ENCODE peak calls at places on chromosomes 12 and 14, in six cellular contexts. Q is GM18507, A is HTR-8/SVneo, M is left ventricle myocardium inferior, S is EL, W is GM23248. D is an unnamed sample.

GRCh38 chr12:31019561-31020308 is 53.9 kb upstream of the DDX11 start:
- DNase-seq in Q (no peak), A (no peak), M (no peak), S (no peak), W (no peak), D (peak)

GRCh38 chr12:3458041-3458440 is 33.0 kb upstream of the PRMT8 start:
- DNase-seq in Q (no peak), A (no peak), M (no peak), S (peak), W (no peak), D (no peak)

GRCh38 chr12:112183141-112183581 is 57.8 kb downstream of the TRAFD1 start:
- DNase-seq in Q (peak), A (no peak), M (no peak), S (no peak), W (peak), D (no peak)

GRCh38 chr14:30754778-30755177 is 119.6 kb upstream of the COCH start:
- DNase-seq in Q (no peak), A (no peak), M (no peak), S (no peak), W (no peak), D (no peak)

GRCh38 chr12:6614513-6615177 is 7.5 kb upstream of the CHD4 start:
- DNase-seq in Q (no peak), A (no peak), M (no peak), S (peak), W (peak), D (no peak)

GRCh38 chr12:111093428-111094142 is 173.2 kb upstream of the MYL2 start:
- DNase-seq in Q (no peak), A (no peak), M (no peak), S (no peak), W (no peak), D (no peak)

GRCh38 chr14:59918824-59919581 is 941 bp upstream of the LRRC9 start:
- DNase-seq in Q (no peak), A (peak), M (no peak), S (peak), W (peak), D (no peak)

GRCh38 chr12:18955594-18955993 is 173.9 kb upstream of the PLEKHA5 start:
- DNase-seq in Q (no peak), A (no peak), M (no peak), S (peak), W (peak), D (no peak)

D was measured in lower leg skin.